ENCODE peak calls at places on chromosomes 6 and 20, in nine cellular contexts. Q, Y, H, K, B, R, G, J and M are unnamed samples.

GRCh38 chr6:135851442-135852271 is at the start of gene PDE7B:
- DNase-seq in Q (peak), Y (peak), H (no peak), K (peak), B (peak), R (peak), G (peak), J (peak), M (peak)

GRCh38 chr6:121443953-121444590 is 8.6 kb downstream of the GJA1 start:
- DNase-seq in Q (no peak), Y (no peak), H (no peak), K (no peak), B (no peak), R (no peak), G (no peak), J (no peak), M (no peak)

GRCh38 chr20:45044601-45045000 is 56.3 kb downstream of the KCNS1 start:
- DNase-seq in Q (no peak), Y (no peak), H (no peak), K (no peak), B (no peak), R (no peak), G (no peak), J (no peak), M (no peak)

GRCh38 chr6:30826961-30827342 is 57.4 kb upstream of the DDR1 start:
- DNase-seq in Q (peak), Y (no peak), H (no peak), K (peak), B (no peak), R (no peak), G (no peak), J (no peak), M (no peak)

GRCh38 chr20:39021748-39022147 is 59.6 kb downstream of the DHX35 start:
- DNase-seq in Q (no peak), Y (no peak), H (no peak), K (no peak), B (no peak), R (no peak), G (no peak), J (no peak), M (no peak)

GRCh38 chr20:38723982-38724602 is at the start of gene SLC32A1:
- DNase-seq in Q (no peak), Y (no peak), H (no peak), K (no peak), B (peak), R (no peak), G (no peak), J (no peak), M (no peak)

GRCh38 chr6:126069457-126069856 is 83.1 kb downstream of the TRMT11 start:
- DNase-seq in Q (no peak), Y (no peak), H (no peak), K (no peak), B (no peak), R (peak), G (no peak), J (no peak), M (no peak)

GRCh38 chr6:53483423-53484353 is 61.2 kb downstream of the GCLC start:
- DNase-seq in Q (no peak), Y (no peak), H (no peak), K (no peak), B (no peak), R (no peak), G (no peak), J (no peak), M (peak)

GRCh38 chr6:128570439-128571063 is 50.2 kb upstream of the PTPRK start:
- DNase-seq in Q (peak), Y (no peak), H (no peak), K (no peak), B (no peak), R (no peak), G (no peak), J (no peak), M (no peak)